ENCODE peak calls at places on chromosomes 1 and 21, in seven cellular contexts. S is NCI-H1694 treated with DMSO at 0.1 percent for 48 hours, U is endothelial cell of umbilical vein, H is testis, F is GM06990, D is RWPE1, Z is skeletal muscle cell. K is an unnamed sample.

GRCh38 chr1:199422206-199422605 is 605.3 kb upstream of the NR5A2 start:
- DNase-seq in H (no peak), U (peak; percentile 53), S (no peak), Z (peak; percentile 17), F (no peak), D (peak; percentile 34), K (no peak)

GRCh38 chr1:201212056-201212455 is 21.4 kb downstream of the IGFN1 start:
- DNase-seq in F (no peak), D (no peak), Z (no peak), H (no peak), U (no peak), S (no peak), K (no peak)

GRCh38 chr1:225963735-225964530 is 22.9 kb upstream of the LEFTY2 start:
- DNase-seq in H (no peak), Z (no peak), U (no peak), F (no peak), S (no peak), D (no peak), K (no peak)

GRCh38 chr1:203537806-203538464 is 44.0 kb downstream of the OPTC start:
- DNase-seq in F (no peak), D (no peak), H (no peak), Z (no peak), U (no peak), S (no peak), K (peak; percentile 59)

GRCh38 chr21:29849735-29850176 is 90.0 kb downstream of the GRIK1 start:
- DNase-seq in F (peak; percentile 4), U (peak; percentile 60), D (peak; percentile 51), S (peak; percentile 66), Z (peak; percentile 6), H (peak; percentile 76), K (peak; percentile 47)

GRCh38 chr1:235002706-235003300 is 125.8 kb downstream of the TOMM20 start:
- DNase-seq in S (no peak), U (no peak), F (no peak), Z (no peak), H (no peak), D (no peak), K (no peak)

GRCh38 chr1:151369621-151370048 is 2.9 kb downstream of the SELENBP1 start:
- DNase-seq in S (no peak), D (no peak), Z (no peak), F (no peak), U (no peak), H (no peak), K (no peak)

GRCh38 chr1:3679098-3679555 is 26.8 kb downstream of the TP73 start:
- DNase-seq in H (no peak), Z (no peak), U (no peak), D (no peak), F (no peak), S (no peak), K (no peak)

GRCh38 chr1:156676820-156677615 is at the start of gene NES:
- DNase-seq in S (peak; percentile 22), D (no peak), H (peak; percentile 79), F (no peak), U (peak; percentile 52), Z (no peak), K (peak; percentile 48)

GRCh38 chr1:208731976-208732821 is 488.0 kb upstream of the PLXNA2 start:
- DNase-seq in D (no peak), F (no peak), U (peak; percentile 40), S (no peak), Z (no peak), H (no peak), K (peak; percentile 55)

GRCh38 chr1:54124472-54124871 is 28.3 kb downstream of the CDCP2 start:
- DNase-seq in H (no peak), F (no peak), S (no peak), Z (no peak), D (no peak), U (no peak), K (no peak)

GRCh38 chr21:45543371-45543709 is 1.1 kb upstream of the SLC19A1 start:
- DNase-seq in Z (no peak), F (peak; percentile 20), H (peak; percentile 13), S (no peak), U (no peak), D (no peak), K (no peak)

GRCh38 chr1:24673336-24673735 is 30.2 kb downstream of the SRRM1 start:
- DNase-seq in U (no peak), F (no peak), Z (no peak), D (peak; percentile 18), S (no peak), H (no peak), K (no peak)

GRCh38 chr1:35605882-35606182 is 32.7 kb downstream of the TFAP2E start:
- DNase-seq in D (no peak), S (no peak), Z (no peak), F (no peak), U (no peak), H (no peak), K (no peak)

K was measured in adrenal gland.